ENCODE peak calls at places on chromosomes 11 and 22, in ten cellular contexts. One of them, this sample, is unnamed.

GRCh38 chr11:69050592-69051380 is 2.1 kb downstream of the TPCN2 start:
- DNase-seq in naive thymus-derived CD4-positive, alpha-beta T cell: no peak
- DNase-seq in upper lobe of right lung: no peak
- DNase-seq in left lung: peak
- DNase-seq in fibroblast of pulmonary artery: no peak
- DNase-seq in adrenal gland: no peak
- DNase-seq in epithelial cell of esophagus: no peak
- DNase-seq in heart right ventricle: no peak
- DNase-seq in tibial nerve: no peak
- DNase-seq in HL-60: no peak
- DNase-seq in this sample: no peak

GRCh38 chr11:72657356-72657755 is 16.9 kb downstream of the PDE2A start:
- DNase-seq in adrenal gland: no peak
- DNase-seq in left lung: no peak
- DNase-seq in naive thymus-derived CD4-positive, alpha-beta T cell: no peak
- DNase-seq in heart right ventricle: no peak
- DNase-seq in upper lobe of right lung: no peak
- DNase-seq in epithelial cell of esophagus: no peak
- DNase-seq in tibial nerve: no peak
- DNase-seq in HL-60: no peak
- DNase-seq in fibroblast of pulmonary artery: no peak
- DNase-seq in this sample: no peak

GRCh38 chr11:71447791-71448256 is 369 bp downstream of the DHCR7 start:
- DNase-seq in tibial nerve: no peak
- DNase-seq in HL-60: no peak
- DNase-seq in epithelial cell of esophagus: peak
- DNase-seq in upper lobe of right lung: peak
- DNase-seq in left lung: no peak
- DNase-seq in heart right ventricle: no peak
- DNase-seq in naive thymus-derived CD4-positive, alpha-beta T cell: peak
- DNase-seq in fibroblast of pulmonary artery: no peak
- DNase-seq in adrenal gland: no peak
- DNase-seq in this sample: no peak

GRCh38 chr11:95074806-95075563 is 8.3 kb downstream of the SRSF8 start:
- DNase-seq in epithelial cell of esophagus: peak
- DNase-seq in upper lobe of right lung: peak
- DNase-seq in left lung: peak
- DNase-seq in fibroblast of pulmonary artery: peak
- DNase-seq in heart right ventricle: peak
- DNase-seq in tibial nerve: no peak
- DNase-seq in naive thymus-derived CD4-positive, alpha-beta T cell: no peak
- DNase-seq in HL-60: no peak
- DNase-seq in adrenal gland: peak
- DNase-seq in this sample: no peak

GRCh38 chr11:118605116-118605867 is 2.1 kb upstream of the PHLDB1 start:
- DNase-seq in tibial nerve: peak
- DNase-seq in fibroblast of pulmonary artery: peak
- DNase-seq in HL-60: no peak
- DNase-seq in naive thymus-derived CD4-positive, alpha-beta T cell: no peak
- DNase-seq in epithelial cell of esophagus: no peak
- DNase-seq in left lung: no peak
- DNase-seq in adrenal gland: peak
- DNase-seq in heart right ventricle: peak
- DNase-seq in upper lobe of right lung: no peak
- DNase-seq in this sample: peak

GRCh38 chr11:44574620-44575287 is 9.3 kb downstream of the CD82 start:
- DNase-seq in adrenal gland: no peak
- DNase-seq in left lung: no peak
- DNase-seq in upper lobe of right lung: no peak
- DNase-seq in heart right ventricle: no peak
- DNase-seq in fibroblast of pulmonary artery: peak
- DNase-seq in epithelial cell of esophagus: peak
- DNase-seq in tibial nerve: no peak
- DNase-seq in HL-60: no peak
- DNase-seq in naive thymus-derived CD4-positive, alpha-beta T cell: peak
- DNase-seq in this sample: no peak

GRCh38 chr11:35746356-35747153 is 84.0 kb downstream of the TRIM44 start:
- DNase-seq in tibial nerve: no peak
- DNase-seq in heart right ventricle: no peak
- DNase-seq in adrenal gland: no peak
- DNase-seq in left lung: no peak
- DNase-seq in epithelial cell of esophagus: no peak
- DNase-seq in upper lobe of right lung: no peak
- DNase-seq in naive thymus-derived CD4-positive, alpha-beta T cell: no peak
- DNase-seq in HL-60: no peak
- DNase-seq in fibroblast of pulmonary artery: no peak
- DNase-seq in this sample: no peak

GRCh38 chr11:72771507-72771906 is 19.3 kb upstream of the ARAP1 start:
- DNase-seq in adrenal gland: peak
- DNase-seq in upper lobe of right lung: no peak
- DNase-seq in heart right ventricle: no peak
- DNase-seq in HL-60: no peak
- DNase-seq in tibial nerve: no peak
- DNase-seq in epithelial cell of esophagus: peak
- DNase-seq in fibroblast of pulmonary artery: peak
- DNase-seq in naive thymus-derived CD4-positive, alpha-beta T cell: no peak
- DNase-seq in left lung: no peak
- DNase-seq in this sample: no peak

GRCh38 chr22:45413368-45414211 is at the start of the genes RIBC2 and SMC1B:
- DNase-seq in naive thymus-derived CD4-positive, alpha-beta T cell: peak
- DNase-seq in HL-60: peak
- DNase-seq in adrenal gland: peak
- DNase-seq in heart right ventricle: peak
- DNase-seq in epithelial cell of esophagus: peak
- DNase-seq in left lung: peak
- DNase-seq in upper lobe of right lung: peak
- DNase-seq in tibial nerve: peak
- DNase-seq in fibroblast of pulmonary artery: peak
- DNase-seq in this sample: no peak

GRCh38 chr11:38498721-38499120 is 1900.7 kb upstream of the RAG2 start:
- DNase-seq in naive thymus-derived CD4-positive, alpha-beta T cell: no peak
- DNase-seq in fibroblast of pulmonary artery: no peak
- DNase-seq in tibial nerve: no peak
- DNase-seq in left lung: no peak
- DNase-seq in HL-60: no peak
- DNase-seq in heart right ventricle: no peak
- DNase-seq in upper lobe of right lung: no peak
- DNase-seq in epithelial cell of esophagus: peak
- DNase-seq in adrenal gland: no peak
- DNase-seq in this sample: no peak

GRCh38 chr22:17192186-17192585 is 27.0 kb downstream of the ADA2 start:
- DNase-seq in heart right ventricle: no peak
- DNase-seq in fibroblast of pulmonary artery: no peak
- DNase-seq in epithelial cell of esophagus: no peak
- DNase-seq in adrenal gland: no peak
- DNase-seq in naive thymus-derived CD4-positive, alpha-beta T cell: no peak
- DNase-seq in HL-60: no peak
- DNase-seq in left lung: no peak
- DNase-seq in upper lobe of right lung: no peak
- DNase-seq in tibial nerve: no peak
- DNase-seq in this sample: no peak

GRCh38 chr11:84089072-84090057 is 803.2 kb upstream of the CCDC90B start:
- DNase-seq in tibial nerve: no peak
- DNase-seq in naive thymus-derived CD4-positive, alpha-beta T cell: no peak
- DNase-seq in epithelial cell of esophagus: peak
- DNase-seq in left lung: no peak
- DNase-seq in fibroblast of pulmonary artery: peak
- DNase-seq in heart right ventricle: no peak
- DNase-seq in adrenal gland: peak
- DNase-seq in upper lobe of right lung: no peak
- DNase-seq in HL-60: no peak
- DNase-seq in this sample: no peak

DNA sequence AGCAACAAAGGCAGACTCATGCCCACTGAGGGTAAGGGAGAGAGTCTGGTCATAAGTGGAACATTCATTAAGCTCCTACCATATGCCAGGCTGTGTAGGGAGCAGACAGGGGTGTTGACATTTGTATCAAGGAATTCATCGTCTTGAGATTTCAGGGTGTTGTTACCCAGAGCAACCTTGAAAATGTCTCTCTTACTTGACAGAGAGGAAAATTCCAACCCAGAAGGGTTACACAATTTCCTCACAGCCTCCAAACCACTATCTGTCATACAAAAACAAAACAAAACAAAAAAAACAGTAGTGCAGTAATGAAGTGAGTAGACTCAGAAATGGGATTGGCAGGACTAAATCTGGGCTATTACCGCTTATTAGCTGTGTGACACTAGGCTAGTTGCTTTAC is 113.2 kb downstream of the MIAT start:
- DNase-seq in naive thymus-derived CD4-positive, alpha-beta T cell: no peak
- DNase-seq in fibroblast of pulmonary artery: peak
- DNase-seq in tibial nerve: no peak
- DNase-seq in upper lobe of right lung: no peak
- DNase-seq in HL-60: no peak
- DNase-seq in adrenal gland: no peak
- DNase-seq in heart right ventricle: no peak
- DNase-seq in left lung: no peak
- DNase-seq in epithelial cell of esophagus: no peak
- DNase-seq in this sample: no peak
- H3K4me3 ChIP-seq in naive thymus-derived CD4-positive, alpha-beta T cell: no peak
- H3K4me3 ChIP-seq in fibroblast of pulmonary artery: no peak
- H3K4me3 ChIP-seq in tibial nerve: no peak
- H3K4me3 ChIP-seq in upper lobe of right lung: no peak
- H3K4me3 ChIP-seq in HL-60: no peak
- H3K4me3 ChIP-seq in adrenal gland: no peak
- H3K4me3 ChIP-seq in heart right ventricle: no peak
- H3K4me3 ChIP-seq in left lung: no peak
- H3K4me3 ChIP-seq in epithelial cell of esophagus: no peak
- H3K4me3 ChIP-seq in this sample: no peak

GRCh38 chr22:42440728-42441127 is 8.5 kb upstream of the NFAM1 start:
- DNase-seq in epithelial cell of esophagus: no peak
- DNase-seq in fibroblast of pulmonary artery: no peak
- DNase-seq in heart right ventricle: no peak
- DNase-seq in HL-60: no peak
- DNase-seq in left lung: no peak
- DNase-seq in adrenal gland: no peak
- DNase-seq in tibial nerve: no peak
- DNase-seq in upper lobe of right lung: no peak
- DNase-seq in naive thymus-derived CD4-positive, alpha-beta T cell: no peak
- DNase-seq in this sample: no peak

GRCh38 chr22:42442746-42443145 is 10.5 kb upstream of the NFAM1 start:
- DNase-seq in naive thymus-derived CD4-positive, alpha-beta T cell: no peak
- DNase-seq in heart right ventricle: no peak
- DNase-seq in left lung: no peak
- DNase-seq in adrenal gland: no peak
- DNase-seq in fibroblast of pulmonary artery: no peak
- DNase-seq in tibial nerve: no peak
- DNase-seq in upper lobe of right lung: no peak
- DNase-seq in HL-60: no peak
- DNase-seq in epithelial cell of esophagus: no peak
- DNase-seq in this sample: no peak

GRCh38 chr22:42446151-42446550 is 13.9 kb upstream of the NFAM1 start:
- DNase-seq in naive thymus-derived CD4-positive, alpha-beta T cell: no peak
- DNase-seq in adrenal gland: no peak
- DNase-seq in left lung: no peak
- DNase-seq in HL-60: no peak
- DNase-seq in fibroblast of pulmonary artery: no peak
- DNase-seq in epithelial cell of esophagus: no peak
- DNase-seq in heart right ventricle: no peak
- DNase-seq in tibial nerve: no peak
- DNase-seq in upper lobe of right lung: no peak
- DNase-seq in this sample: no peak

GRCh38 chr22:42444060-42444904 is 12.1 kb upstream of the NFAM1 start:
- DNase-seq in adrenal gland: peak
- DNase-seq in HL-60: no peak
- DNase-seq in fibroblast of pulmonary artery: peak
- DNase-seq in heart right ventricle: peak
- DNase-seq in tibial nerve: peak
- DNase-seq in naive thymus-derived CD4-positive, alpha-beta T cell: peak
- DNase-seq in epithelial cell of esophagus: peak
- DNase-seq in left lung: peak
- DNase-seq in upper lobe of right lung: peak
- DNase-seq in this sample: peak

DNA sequence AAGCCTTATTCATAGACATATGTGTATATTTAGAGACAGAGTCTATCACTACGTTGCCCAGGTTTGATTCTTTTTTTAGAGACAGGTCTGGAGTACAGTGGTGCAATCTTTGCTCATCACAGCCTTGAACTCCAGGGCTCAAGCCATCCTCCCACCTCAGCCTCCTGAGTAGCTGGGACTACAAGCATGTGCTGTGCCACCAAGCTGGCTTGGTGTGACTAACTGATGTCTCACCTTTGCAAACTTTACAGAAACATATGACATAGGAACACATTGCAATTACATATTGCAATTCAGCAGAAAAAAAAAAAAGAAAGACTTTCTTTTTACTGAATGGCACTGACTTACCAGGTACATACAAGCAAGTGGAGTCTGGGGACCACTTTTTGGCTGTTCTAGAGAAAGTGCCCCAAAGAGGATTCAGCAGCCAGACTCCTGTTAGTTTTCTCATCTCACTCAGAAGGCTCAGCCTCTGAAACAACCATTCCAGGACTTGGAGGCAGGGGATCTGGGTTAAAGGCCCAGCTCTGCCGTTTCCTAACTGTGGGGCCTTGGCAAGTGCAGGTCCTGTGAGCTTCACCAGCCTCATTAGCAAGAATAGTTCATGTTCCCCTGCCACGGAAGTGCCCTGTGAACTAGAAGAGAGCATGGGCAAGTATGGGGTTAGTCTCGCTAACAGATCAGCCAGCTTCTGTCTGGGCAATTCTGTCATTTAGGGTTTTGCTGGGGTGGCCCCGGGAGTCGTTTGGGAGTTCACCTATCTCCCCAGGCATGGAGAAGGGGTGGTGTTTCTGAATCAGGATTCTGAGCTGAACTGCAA is 11.2 kb upstream of the NFAM1 start:
- DNase-seq in HL-60: no peak
- DNase-seq in upper lobe of right lung: no peak
- DNase-seq in heart right ventricle: no peak
- DNase-seq in epithelial cell of esophagus: peak
- DNase-seq in adrenal gland: no peak
- DNase-seq in fibroblast of pulmonary artery: peak
- DNase-seq in left lung: no peak
- DNase-seq in naive thymus-derived CD4-positive, alpha-beta T cell: no peak
- DNase-seq in tibial nerve: no peak
- DNase-seq in this sample: no peak
- H3K4me3 ChIP-seq in HL-60: no peak
- H3K4me3 ChIP-seq in upper lobe of right lung: peak
- H3K4me3 ChIP-seq in heart right ventricle: peak
- H3K4me3 ChIP-seq in epithelial cell of esophagus: no peak
- H3K4me3 ChIP-seq in adrenal gland: peak
- H3K4me3 ChIP-seq in fibroblast of pulmonary artery: no peak
- H3K4me3 ChIP-seq in left lung: no peak
- H3K4me3 ChIP-seq in naive thymus-derived CD4-positive, alpha-beta T cell: peak
- H3K4me3 ChIP-seq in tibial nerve: peak
- H3K4me3 ChIP-seq in this sample: peak

GRCh38 chr11:19134004-19134403 is 17.0 kb downstream of the ZDHHC13 start:
- DNase-seq in adrenal gland: no peak
- DNase-seq in epithelial cell of esophagus: no peak
- DNase-seq in fibroblast of pulmonary artery: no peak
- DNase-seq in upper lobe of right lung: no peak
- DNase-seq in left lung: no peak
- DNase-seq in tibial nerve: no peak
- DNase-seq in heart right ventricle: no peak
- DNase-seq in naive thymus-derived CD4-positive, alpha-beta T cell: no peak
- DNase-seq in HL-60: no peak
- DNase-seq in this sample: no peak
- H3K4me3 ChIP-seq in adrenal gland: no peak
- H3K4me3 ChIP-seq in epithelial cell of esophagus: no peak
- H3K4me3 ChIP-seq in fibroblast of pulmonary artery: no peak
- H3K4me3 ChIP-seq in upper lobe of right lung: no peak
- H3K4me3 ChIP-seq in left lung: no peak
- H3K4me3 ChIP-seq in tibial nerve: no peak
- H3K4me3 ChIP-seq in heart right ventricle: no peak
- H3K4me3 ChIP-seq in naive thymus-derived CD4-positive, alpha-beta T cell: no peak
- H3K4me3 ChIP-seq in HL-60: no peak
- H3K4me3 ChIP-seq in this sample: no peak

GRCh38 chr11:45899086-45899447 is 8.0 kb downstream of the FREY1 start:
- DNase-seq in HL-60: no peak
- DNase-seq in epithelial cell of esophagus: no peak
- DNase-seq in tibial nerve: no peak
- DNase-seq in upper lobe of right lung: no peak
- DNase-seq in fibroblast of pulmonary artery: no peak
- DNase-seq in heart right ventricle: no peak
- DNase-seq in left lung: no peak
- DNase-seq in naive thymus-derived CD4-positive, alpha-beta T cell: no peak
- DNase-seq in adrenal gland: no peak
- DNase-seq in this sample: no peak
- H3K4me3 ChIP-seq in HL-60: no peak
- H3K4me3 ChIP-seq in epithelial cell of esophagus: no peak
- H3K4me3 ChIP-seq in tibial nerve: peak
- H3K4me3 ChIP-seq in upper lobe of right lung: peak
- H3K4me3 ChIP-seq in fibroblast of pulmonary artery: no peak
- H3K4me3 ChIP-seq in heart right ventricle: peak
- H3K4me3 ChIP-seq in left lung: no peak
- H3K4me3 ChIP-seq in naive thymus-derived CD4-positive, alpha-beta T cell: no peak
- H3K4me3 ChIP-seq in adrenal gland: peak
- H3K4me3 ChIP-seq in this sample: peak